ENCODE peak calls at places on chromosomes 13 and 19, in ten cellular contexts. One of them, this sample, is unnamed.

GRCh38 chr19:44722131-44723121 is 23.5 kb downstream of the CEACAM16 start:
- DNase-seq in aorta: peak; percentile 72
- DNase-seq in LHCN-M2: no peak
- DNase-seq in fibroblast of lung: no peak
- DNase-seq in ureter: no peak
- DNase-seq in stimulated activated CD8-positive, alpha-beta memory T cell treated with anti-CD3 and anti-CD28 coated beads, Interleukin-4, amount 100 ng/mL, for 1 hour: no peak
- DNase-seq in AG04450: no peak
- DNase-seq in NCI-H446 treated with DMSO at 0.1 percent for 48 hours: no peak
- DNase-seq in mucosa of gallbladder: no peak
- DNase-seq in amniotic epithelial cell: no peak
- DNase-seq in this sample: no peak

GRCh38 chr13:60591348-60591747 is 194.3 kb downstream of the TDRD3 start:
- DNase-seq in aorta: no peak
- DNase-seq in LHCN-M2: peak; percentile 9
- DNase-seq in fibroblast of lung: no peak
- DNase-seq in ureter: no peak
- DNase-seq in stimulated activated CD8-positive, alpha-beta memory T cell treated with anti-CD3 and anti-CD28 coated beads, Interleukin-4, amount 100 ng/mL, for 1 hour: no peak
- DNase-seq in AG04450: no peak
- DNase-seq in NCI-H446 treated with DMSO at 0.1 percent for 48 hours: no peak
- DNase-seq in mucosa of gallbladder: no peak
- DNase-seq in amniotic epithelial cell: no peak
- DNase-seq in this sample: no peak

GRCh38 chr13:111371720-111372119 is 51.3 kb downstream of the TEX29 start:
- DNase-seq in aorta: no peak
- DNase-seq in LHCN-M2: no peak
- DNase-seq in fibroblast of lung: no peak
- DNase-seq in ureter: no peak
- DNase-seq in stimulated activated CD8-positive, alpha-beta memory T cell treated with anti-CD3 and anti-CD28 coated beads, Interleukin-4, amount 100 ng/mL, for 1 hour: no peak
- DNase-seq in AG04450: peak; percentile 55
- DNase-seq in NCI-H446 treated with DMSO at 0.1 percent for 48 hours: no peak
- DNase-seq in mucosa of gallbladder: no peak
- DNase-seq in amniotic epithelial cell: no peak
- DNase-seq in this sample: no peak

GRCh38 chr19:46759817-46760333 is 13.6 kb upstream of the STRN4 start:
- DNase-seq in aorta: no peak
- DNase-seq in LHCN-M2: peak; percentile 91
- DNase-seq in fibroblast of lung: peak; percentile 70
- DNase-seq in ureter: no peak
- DNase-seq in stimulated activated CD8-positive, alpha-beta memory T cell treated with anti-CD3 and anti-CD28 coated beads, Interleukin-4, amount 100 ng/mL, for 1 hour: no peak
- DNase-seq in AG04450: peak; percentile 94
- DNase-seq in NCI-H446 treated with DMSO at 0.1 percent for 48 hours: peak; percentile 36
- DNase-seq in mucosa of gallbladder: peak; percentile 59
- DNase-seq in amniotic epithelial cell: peak; percentile 95
- DNase-seq in this sample: no peak

GRCh38 chr19:14416743-14417214 is 2.4 kb downstream of the DDX39A start:
- DNase-seq in aorta: no peak
- DNase-seq in LHCN-M2: no peak
- DNase-seq in fibroblast of lung: no peak
- DNase-seq in ureter: no peak
- DNase-seq in stimulated activated CD8-positive, alpha-beta memory T cell treated with anti-CD3 and anti-CD28 coated beads, Interleukin-4, amount 100 ng/mL, for 1 hour: no peak
- DNase-seq in AG04450: no peak
- DNase-seq in NCI-H446 treated with DMSO at 0.1 percent for 48 hours: no peak
- DNase-seq in mucosa of gallbladder: no peak
- DNase-seq in amniotic epithelial cell: no peak
- DNase-seq in this sample: no peak

GRCh38 chr19:51607077-51607476 is 23.1 kb downstream of the SIGLEC5 start:
- DNase-seq in aorta: no peak
- DNase-seq in LHCN-M2: no peak
- DNase-seq in fibroblast of lung: no peak
- DNase-seq in ureter: no peak
- DNase-seq in stimulated activated CD8-positive, alpha-beta memory T cell treated with anti-CD3 and anti-CD28 coated beads, Interleukin-4, amount 100 ng/mL, for 1 hour: no peak
- DNase-seq in AG04450: no peak
- DNase-seq in NCI-H446 treated with DMSO at 0.1 percent for 48 hours: no peak
- DNase-seq in mucosa of gallbladder: no peak
- DNase-seq in amniotic epithelial cell: no peak
- DNase-seq in this sample: no peak

GRCh38 chr19:30225615-30226463 is 146.3 kb upstream of the ZNF536 start:
- DNase-seq in aorta: no peak
- DNase-seq in LHCN-M2: no peak
- DNase-seq in fibroblast of lung: no peak
- DNase-seq in ureter: no peak
- DNase-seq in stimulated activated CD8-positive, alpha-beta memory T cell treated with anti-CD3 and anti-CD28 coated beads, Interleukin-4, amount 100 ng/mL, for 1 hour: no peak
- DNase-seq in AG04450: no peak
- DNase-seq in NCI-H446 treated with DMSO at 0.1 percent for 48 hours: no peak
- DNase-seq in mucosa of gallbladder: no peak
- DNase-seq in amniotic epithelial cell: no peak
- DNase-seq in this sample: no peak

GRCh38 chr19:17455711-17456123 is 5.0 kb downstream of the NXNL1 start:
- DNase-seq in aorta: no peak
- DNase-seq in LHCN-M2: no peak
- DNase-seq in fibroblast of lung: no peak
- DNase-seq in ureter: no peak
- DNase-seq in stimulated activated CD8-positive, alpha-beta memory T cell treated with anti-CD3 and anti-CD28 coated beads, Interleukin-4, amount 100 ng/mL, for 1 hour: no peak
- DNase-seq in AG04450: no peak
- DNase-seq in NCI-H446 treated with DMSO at 0.1 percent for 48 hours: no peak
- DNase-seq in mucosa of gallbladder: no peak
- DNase-seq in amniotic epithelial cell: no peak
- DNase-seq in this sample: no peak

GRCh38 chr19:49755956-49756355 is 7.2 kb downstream of the TSKS start:
- DNase-seq in aorta: no peak
- DNase-seq in LHCN-M2: no peak
- DNase-seq in fibroblast of lung: no peak
- DNase-seq in ureter: no peak
- DNase-seq in stimulated activated CD8-positive, alpha-beta memory T cell treated with anti-CD3 and anti-CD28 coated beads, Interleukin-4, amount 100 ng/mL, for 1 hour: no peak
- DNase-seq in AG04450: no peak
- DNase-seq in NCI-H446 treated with DMSO at 0.1 percent for 48 hours: no peak
- DNase-seq in mucosa of gallbladder: no peak
- DNase-seq in amniotic epithelial cell: no peak
- DNase-seq in this sample: no peak

GRCh38 chr13:73943137-73943964 is 190.9 kb downstream of the KLF12 start:
- DNase-seq in aorta: no peak
- DNase-seq in LHCN-M2: no peak
- DNase-seq in fibroblast of lung: no peak
- DNase-seq in ureter: no peak
- DNase-seq in stimulated activated CD8-positive, alpha-beta memory T cell treated with anti-CD3 and anti-CD28 coated beads, Interleukin-4, amount 100 ng/mL, for 1 hour: no peak
- DNase-seq in AG04450: no peak
- DNase-seq in NCI-H446 treated with DMSO at 0.1 percent for 48 hours: no peak
- DNase-seq in mucosa of gallbladder: no peak
- DNase-seq in amniotic epithelial cell: no peak
- DNase-seq in this sample: no peak

GRCh38 chr19:22806418-22806817 is 22.5 kb upstream of the ZNF99 start:
- DNase-seq in aorta: no peak
- DNase-seq in LHCN-M2: no peak
- DNase-seq in fibroblast of lung: no peak
- DNase-seq in ureter: no peak
- DNase-seq in stimulated activated CD8-positive, alpha-beta memory T cell treated with anti-CD3 and anti-CD28 coated beads, Interleukin-4, amount 100 ng/mL, for 1 hour: no peak
- DNase-seq in AG04450: no peak
- DNase-seq in NCI-H446 treated with DMSO at 0.1 percent for 48 hours: no peak
- DNase-seq in mucosa of gallbladder: no peak
- DNase-seq in amniotic epithelial cell: no peak
- DNase-seq in this sample: no peak

GRCh38 chr19:28393574-28394336 is 819.2 kb downstream of the UQCRFS1 start:
- DNase-seq in aorta: no peak
- DNase-seq in LHCN-M2: no peak
- DNase-seq in fibroblast of lung: no peak
- DNase-seq in ureter: no peak
- DNase-seq in stimulated activated CD8-positive, alpha-beta memory T cell treated with anti-CD3 and anti-CD28 coated beads, Interleukin-4, amount 100 ng/mL, for 1 hour: no peak
- DNase-seq in AG04450: no peak
- DNase-seq in NCI-H446 treated with DMSO at 0.1 percent for 48 hours: no peak
- DNase-seq in mucosa of gallbladder: no peak
- DNase-seq in amniotic epithelial cell: no peak
- DNase-seq in this sample: no peak

GRCh38 chr13:98286814-98287213 is 109.7 kb upstream of the RNF113B start:
- DNase-seq in aorta: no peak
- DNase-seq in LHCN-M2: no peak
- DNase-seq in fibroblast of lung: no peak
- DNase-seq in ureter: no peak
- DNase-seq in stimulated activated CD8-positive, alpha-beta memory T cell treated with anti-CD3 and anti-CD28 coated beads, Interleukin-4, amount 100 ng/mL, for 1 hour: no peak
- DNase-seq in AG04450: no peak
- DNase-seq in NCI-H446 treated with DMSO at 0.1 percent for 48 hours: no peak
- DNase-seq in mucosa of gallbladder: no peak
- DNase-seq in amniotic epithelial cell: no peak
- DNase-seq in this sample: no peak

GRCh38 chr19:13097331-13098258 is 5.1 kb downstream of the LYL1 start:
- DNase-seq in aorta: peak; percentile 82
- DNase-seq in LHCN-M2: no peak
- DNase-seq in fibroblast of lung: no peak
- DNase-seq in ureter: no peak
- DNase-seq in stimulated activated CD8-positive, alpha-beta memory T cell treated with anti-CD3 and anti-CD28 coated beads, Interleukin-4, amount 100 ng/mL, for 1 hour: no peak
- DNase-seq in AG04450: no peak
- DNase-seq in NCI-H446 treated with DMSO at 0.1 percent for 48 hours: no peak
- DNase-seq in mucosa of gallbladder: no peak
- DNase-seq in amniotic epithelial cell: no peak
- DNase-seq in this sample: peak; percentile 83

GRCh38 chr19:3987619-3988371 is 2.5 kb upstream of the EEF2 start:
- DNase-seq in aorta: peak; percentile 91
- DNase-seq in LHCN-M2: peak; percentile 76
- DNase-seq in fibroblast of lung: peak; percentile 83
- DNase-seq in ureter: peak; percentile 85
- DNase-seq in stimulated activated CD8-positive, alpha-beta memory T cell treated with anti-CD3 and anti-CD28 coated beads, Interleukin-4, amount 100 ng/mL, for 1 hour: peak; percentile 79
- DNase-seq in AG04450: peak; percentile 66
- DNase-seq in NCI-H446 treated with DMSO at 0.1 percent for 48 hours: peak; percentile 79
- DNase-seq in mucosa of gallbladder: peak; percentile 90
- DNase-seq in amniotic epithelial cell: peak; percentile 61
- DNase-seq in this sample: peak; percentile 92

GRCh38 chr19:48396010-48396870 is 2.8 kb downstream of the GRIN2D start:
- DNase-seq in aorta: no peak
- DNase-seq in LHCN-M2: no peak
- DNase-seq in fibroblast of lung: no peak
- DNase-seq in ureter: no peak
- DNase-seq in stimulated activated CD8-positive, alpha-beta memory T cell treated with anti-CD3 and anti-CD28 coated beads, Interleukin-4, amount 100 ng/mL, for 1 hour: no peak
- DNase-seq in AG04450: no peak
- DNase-seq in NCI-H446 treated with DMSO at 0.1 percent for 48 hours: no peak
- DNase-seq in mucosa of gallbladder: no peak
- DNase-seq in amniotic epithelial cell: no peak
- DNase-seq in this sample: no peak